ENCODE peak calls at places on chromosomes 13 and 19, in five cellular contexts. One of them, this sample, is unnamed.

GRCh38 chr13:48567521-48568331 is 34.8 kb upstream of the RCBTB2 start:
- DNase-seq in IMR-90: no peak
- DNase-seq in neuronal stem cell: no peak
- DNase-seq in trophoblast cell: no peak
- DNase-seq in H1: no peak
- DNase-seq in this sample: no peak

GRCh38 chr19:5339950-5340636 is 519 bp downstream of the PTPRS start:
- DNase-seq in H1: no peak
- DNase-seq in neuronal stem cell: peak; percentile 65
- DNase-seq in trophoblast cell: no peak
- DNase-seq in IMR-90: no peak
- DNase-seq in this sample: no peak

GRCh38 chr13:44198826-44199225 is 174.8 kb upstream of the SERP2 start:
- DNase-seq in H1: no peak
- DNase-seq in neuronal stem cell: no peak
- DNase-seq in IMR-90: no peak
- DNase-seq in trophoblast cell: peak; percentile 85
- DNase-seq in this sample: no peak

GRCh38 chr13:102658678-102659077 is 36.2 kb downstream of the METTL21C start:
- DNase-seq in H1: no peak
- DNase-seq in trophoblast cell: no peak
- DNase-seq in neuronal stem cell: no peak
- DNase-seq in IMR-90: no peak
- DNase-seq in this sample: no peak

GRCh38 chr13:46801831-46802230 is 4.9 kb upstream of the ESD start:
- DNase-seq in trophoblast cell: no peak
- DNase-seq in H1: no peak
- DNase-seq in neuronal stem cell: no peak
- DNase-seq in IMR-90: peak; percentile 13
- DNase-seq in this sample: no peak

GRCh38 chr19:2084993-2085720 is 11.0 kb downstream of the MOB3A start:
- DNase-seq in trophoblast cell: peak; percentile 62
- DNase-seq in IMR-90: no peak
- DNase-seq in neuronal stem cell: no peak
- DNase-seq in H1: no peak
- DNase-seq in this sample: peak; percentile 76

GRCh38 chr19:18896421-18896841 is 473 bp upstream of the CERS1 start:
- DNase-seq in neuronal stem cell: no peak
- DNase-seq in H1: no peak
- DNase-seq in trophoblast cell: no peak
- DNase-seq in IMR-90: no peak
- DNase-seq in this sample: no peak

GRCh38 chr19:19606021-19606420 is 12.5 kb downstream of the PBX4 start:
- DNase-seq in IMR-90: peak; percentile 10
- DNase-seq in H1: no peak
- DNase-seq in trophoblast cell: peak; percentile 60
- DNase-seq in neuronal stem cell: no peak
- DNase-seq in this sample: no peak

GRCh38 chr19:3434630-3435553 is 45.4 kb downstream of the SMIM24 start:
- DNase-seq in IMR-90: peak; percentile 93
- DNase-seq in trophoblast cell: peak; percentile 96
- DNase-seq in neuronal stem cell: peak; percentile 94
- DNase-seq in H1: peak; percentile 83
- DNase-seq in this sample: peak; percentile 97
- H2BK120ac ChIP-seq in IMR-90: peak overlapping the region; percentile 91
- H2BK120ac ChIP-seq in trophoblast cell: peak overlapping the region; percentile 92
- H2BK120ac ChIP-seq in neuronal stem cell: peak overlapping the region; percentile 69
- H2BK120ac ChIP-seq in H1: peak overlapping the region; percentile 97
- H2BK120ac ChIP-seq in this sample: peak overlapping the region; percentile 55

GRCh38 chr13:76378767-76379166 is 507.4 kb downstream of the KCTD12 start:
- DNase-seq in H1: no peak
- DNase-seq in neuronal stem cell: no peak
- DNase-seq in IMR-90: no peak
- DNase-seq in trophoblast cell: no peak
- DNase-seq in this sample: no peak
- H2BK120ac ChIP-seq in H1: no peak overlapping the region
- H2BK120ac ChIP-seq in neuronal stem cell: no peak overlapping the region
- H2BK120ac ChIP-seq in IMR-90: no peak overlapping the region
- H2BK120ac ChIP-seq in trophoblast cell: no peak overlapping the region
- H2BK120ac ChIP-seq in this sample: no peak overlapping the region

GRCh38 chr13:114129649-114130062 is 2.8 kb downstream of the RASA3 start:
- DNase-seq in IMR-90: no peak
- DNase-seq in H1: no peak
- DNase-seq in neuronal stem cell: no peak
- DNase-seq in trophoblast cell: no peak
- DNase-seq in this sample: peak; percentile 50

GRCh38 chr13:114132419-114133121 is at the start of gene RASA3:
- DNase-seq in H1: peak; percentile 58
- DNase-seq in IMR-90: peak; percentile 79
- DNase-seq in neuronal stem cell: peak; percentile 84
- DNase-seq in trophoblast cell: no peak
- DNase-seq in this sample: peak; percentile 83

GRCh38 chr13:114130708-114131580 is 1.5 kb downstream of the RASA3 start:
- DNase-seq in H1: no peak
- DNase-seq in trophoblast cell: peak; percentile 8
- DNase-seq in IMR-90: peak; percentile 91
- DNase-seq in neuronal stem cell: no peak
- DNase-seq in this sample: peak; percentile 97

GRCh38 chr13:114130131-114130707 is 2.2 kb downstream of the RASA3 start:
- DNase-seq in H1: no peak
- DNase-seq in neuronal stem cell: no peak
- DNase-seq in trophoblast cell: no peak
- DNase-seq in IMR-90: no peak
- DNase-seq in this sample: peak; percentile 44

DNA sequence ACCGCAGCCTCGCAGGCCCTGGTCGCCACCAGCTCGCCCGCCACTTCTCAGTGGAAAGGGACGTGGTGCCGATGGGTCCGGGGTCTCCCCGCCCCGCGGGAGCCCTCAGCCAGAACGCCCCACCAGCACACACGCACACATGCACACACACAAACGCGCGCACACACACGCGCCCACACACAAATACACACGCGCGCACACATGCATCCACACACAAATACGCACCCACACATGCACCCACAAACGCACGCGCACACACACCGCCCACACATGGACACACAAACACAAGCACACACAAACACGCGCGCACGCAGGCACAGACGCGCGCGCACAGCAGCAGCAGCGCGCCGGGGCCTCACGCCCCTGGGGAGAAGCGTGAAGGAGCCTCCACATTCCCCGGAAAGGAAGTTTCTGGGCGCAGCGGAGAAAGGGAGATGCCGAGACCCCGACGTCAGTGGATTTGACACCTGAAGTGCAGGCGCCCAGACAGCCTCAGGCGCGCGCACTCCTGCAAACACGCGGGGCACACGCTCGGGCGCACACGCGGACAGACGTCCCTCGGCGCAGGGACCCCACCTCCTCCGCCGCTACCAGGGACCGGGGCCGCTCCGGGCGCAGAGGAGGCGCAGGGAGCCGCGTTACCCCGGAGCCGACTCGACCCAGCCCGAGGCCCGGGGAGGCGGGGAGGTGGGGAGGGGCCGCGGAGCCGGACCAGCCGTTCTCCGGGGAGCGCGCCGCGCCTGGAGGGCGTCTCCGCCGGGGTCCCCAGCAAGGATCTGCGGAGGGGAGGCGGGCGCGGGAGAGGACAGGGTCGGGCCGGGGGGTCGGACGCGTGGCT is 623 bp downstream of the RASA3 start:
- DNase-seq in trophoblast cell: no peak
- DNase-seq in neuronal stem cell: no peak
- DNase-seq in IMR-90: no peak
- DNase-seq in H1: no peak
- DNase-seq in this sample: no peak
- H2BK120ac ChIP-seq in trophoblast cell: peak overlapping the region; percentile 9
- H2BK120ac ChIP-seq in neuronal stem cell: no peak overlapping the region
- H2BK120ac ChIP-seq in IMR-90: peak overlapping the region; percentile 88
- H2BK120ac ChIP-seq in H1: no peak overlapping the region
- H2BK120ac ChIP-seq in this sample: peak overlapping the region; percentile 66

GRCh38 chr13:27622881-27623280 is 1.2 kb downstream of the POLR1D start:
- DNase-seq in H1: no peak
- DNase-seq in IMR-90: no peak
- DNase-seq in neuronal stem cell: no peak
- DNase-seq in trophoblast cell: no peak
- DNase-seq in this sample: no peak

GRCh38 chr13:27622102-27622820 is 569 bp downstream of the POLR1D start:
- DNase-seq in trophoblast cell: no peak
- DNase-seq in IMR-90: peak; percentile 13
- DNase-seq in neuronal stem cell: no peak
- DNase-seq in H1: no peak
- DNase-seq in this sample: peak; percentile 60

GRCh38 chr13:27620377-27621115 is at the start of gene LNX2:
- DNase-seq in trophoblast cell: peak; percentile 97
- DNase-seq in neuronal stem cell: peak; percentile 96
- DNase-seq in H1: peak; percentile 88
- DNase-seq in IMR-90: peak; percentile 95
- DNase-seq in this sample: peak; percentile 98

GRCh38 chr13:27621116-27621365 is 651 bp upstream of the POLR1D start:
- DNase-seq in trophoblast cell: no peak
- DNase-seq in IMR-90: no peak
- DNase-seq in neuronal stem cell: no peak
- DNase-seq in H1: no peak
- DNase-seq in this sample: peak; percentile 76

DNA sequence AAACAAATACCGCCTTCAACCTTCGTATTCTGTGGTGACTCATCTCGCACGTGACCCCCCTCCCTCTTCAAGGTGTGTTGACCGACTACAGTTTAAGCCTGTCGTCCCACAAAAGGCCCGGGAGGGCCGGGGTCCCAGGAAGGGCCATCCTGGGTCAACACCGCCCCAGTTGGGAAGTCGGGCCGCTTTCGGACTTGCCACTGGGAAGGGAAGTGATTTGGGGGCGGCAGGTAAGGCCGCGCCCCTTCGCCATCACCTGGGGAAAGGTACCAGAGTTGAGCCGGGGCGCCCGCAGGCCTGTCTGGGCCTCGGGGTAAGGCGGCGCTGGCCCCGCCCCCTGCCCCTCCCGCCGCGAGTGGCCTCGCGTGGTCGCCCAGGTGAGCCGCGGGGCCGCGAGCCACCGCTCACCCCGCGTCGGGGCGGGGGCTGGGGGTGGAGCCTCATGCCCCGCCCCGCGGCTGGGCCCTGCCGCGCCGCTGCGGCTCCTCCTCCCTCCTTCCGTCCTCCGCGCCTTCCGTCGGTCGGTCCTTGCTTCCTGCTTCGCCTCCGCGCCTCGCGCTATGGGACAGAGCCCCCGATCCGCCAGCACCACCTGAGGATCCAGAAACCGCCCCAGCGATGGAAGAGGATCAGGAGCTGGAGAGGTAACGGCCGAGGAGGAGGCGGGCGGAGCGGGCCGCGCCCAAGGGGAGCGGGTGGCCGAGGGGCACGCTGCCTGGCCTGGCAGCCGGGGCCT is at the start of gene POLR1D:
- DNase-seq in neuronal stem cell: peak; percentile 67
- DNase-seq in H1: peak; percentile 63
- DNase-seq in IMR-90: peak; percentile 65
- DNase-seq in trophoblast cell: peak; percentile 93
- DNase-seq in this sample: peak; percentile 76
- H2BK120ac ChIP-seq in neuronal stem cell: no peak within 1 kb of the TSS
- H2BK120ac ChIP-seq in H1: peak within 1 kb of the TSS; percentile 45
- H2BK120ac ChIP-seq in IMR-90: peak within 1 kb of the TSS; percentile 73
- H2BK120ac ChIP-seq in trophoblast cell: peak within 1 kb of the TSS; percentile 92
- H2BK120ac ChIP-seq in this sample: peak within 1 kb of the TSS; percentile 61

GRCh38 chr19:45816236-45817009 is 1.3 kb upstream of the RSPH6A start:
- DNase-seq in trophoblast cell: no peak
- DNase-seq in neuronal stem cell: no peak
- DNase-seq in IMR-90: no peak
- DNase-seq in H1: no peak
- DNase-seq in this sample: no peak
- H2BK120ac ChIP-seq in trophoblast cell: peak overlapping the region; percentile 1
- H2BK120ac ChIP-seq in neuronal stem cell: peak overlapping the region; percentile 93
- H2BK120ac ChIP-seq in IMR-90: no peak overlapping the region
- H2BK120ac ChIP-seq in H1: no peak overlapping the region
- H2BK120ac ChIP-seq in this sample: no peak overlapping the region

DNA sequence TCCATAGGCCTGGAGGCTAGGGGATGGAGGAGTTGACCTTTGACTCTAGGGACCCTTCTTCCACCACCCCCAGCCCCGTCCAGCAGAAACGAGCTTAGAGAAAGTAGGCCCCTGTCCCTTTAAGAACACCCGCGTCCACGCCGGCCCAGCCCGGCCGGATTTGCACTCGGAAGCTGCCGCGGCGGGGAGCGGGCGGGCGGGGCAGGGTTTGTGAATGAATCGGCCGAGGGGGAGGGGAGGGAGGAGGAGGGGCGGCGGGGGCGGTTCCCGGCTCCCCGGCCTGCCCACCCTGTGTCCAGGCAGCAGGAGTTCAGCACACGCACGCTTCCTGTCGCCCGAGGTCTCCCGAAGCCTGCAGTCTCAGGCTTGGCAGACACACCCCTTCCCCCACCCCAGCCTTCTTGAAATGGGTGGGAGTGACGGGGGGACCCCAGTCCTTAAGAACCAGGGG is 1.5 kb downstream of the UNC13A start:
- DNase-seq in H1: no peak
- DNase-seq in IMR-90: no peak
- DNase-seq in trophoblast cell: no peak
- DNase-seq in neuronal stem cell: no peak
- DNase-seq in this sample: peak; percentile 46
- H2BK120ac ChIP-seq in H1: peak overlapping the region; percentile 35
- H2BK120ac ChIP-seq in IMR-90: peak overlapping the region; percentile 20
- H2BK120ac ChIP-seq in trophoblast cell: no peak overlapping the region
- H2BK120ac ChIP-seq in neuronal stem cell: no peak overlapping the region
- H2BK120ac ChIP-seq in this sample: no peak overlapping the region

GRCh38 chr19:42281175-42282035 is 12.4 kb downstream of the CIC start:
- DNase-seq in neuronal stem cell: peak; percentile 39
- DNase-seq in IMR-90: peak; percentile 41
- DNase-seq in trophoblast cell: no peak
- DNase-seq in H1: no peak
- DNase-seq in this sample: peak; percentile 52

GRCh38 chr19:42277821-42278809 is 9.1 kb downstream of the CIC start:
- DNase-seq in trophoblast cell: no peak
- DNase-seq in IMR-90: no peak
- DNase-seq in H1: no peak
- DNase-seq in neuronal stem cell: no peak
- DNase-seq in this sample: peak; percentile 30

GRCh38 chr19:42279148-42279901 is 10.3 kb downstream of the CIC start:
- DNase-seq in neuronal stem cell: no peak
- DNase-seq in H1: no peak
- DNase-seq in IMR-90: no peak
- DNase-seq in trophoblast cell: no peak
- DNase-seq in this sample: no peak

GRCh38 chr19:42280761-42281174 is 11.7 kb downstream of the CIC start:
- DNase-seq in trophoblast cell: no peak
- DNase-seq in IMR-90: peak; percentile 17
- DNase-seq in H1: no peak
- DNase-seq in neuronal stem cell: no peak
- DNase-seq in this sample: peak; percentile 81

GRCh38 chr19:42279902-42280760 is 11.1 kb downstream of the CIC start:
- DNase-seq in H1: no peak
- DNase-seq in trophoblast cell: peak; percentile 52
- DNase-seq in IMR-90: peak; percentile 83
- DNase-seq in neuronal stem cell: peak; percentile 82
- DNase-seq in this sample: peak; percentile 93
- H2BK120ac ChIP-seq in H1: no peak overlapping the region
- H2BK120ac ChIP-seq in trophoblast cell: peak overlapping the region; percentile 82
- H2BK120ac ChIP-seq in IMR-90: no peak overlapping the region
- H2BK120ac ChIP-seq in neuronal stem cell: no peak overlapping the region
- H2BK120ac ChIP-seq in this sample: peak overlapping the region; percentile 98

This sample was measured in mesenchymal stem cell.